ENCODE peak calls at places on chromosomes 13 and 19, in eight cellular contexts. T, W, N, Z, O, U, D and A are unnamed samples.

GRCh38 chr13:29621401-29621800 is 25.9 kb upstream of the SLC7A1 start:
- DNase-seq in T (no peak), W (no peak), N (no peak), Z (no peak), O (no peak), U (no peak), D (no peak), A (no peak)

GRCh38 chr19:45640849-45641273 is 1.7 kb upstream of the EML2 start:
- DNase-seq in T (no peak), W (no peak), N (no peak), Z (no peak), O (no peak), U (no peak), D (no peak), A (no peak)

GRCh38 chr19:22784051-22784450 is at the start of gene ZNF99:
- DNase-seq in T (no peak), W (no peak), N (no peak), Z (peak; percentile 75), O (no peak), U (peak; percentile 16), D (no peak), A (peak; percentile 47)

GRCh38 chr13:43908156-43909126 is 28.7 kb downstream of the LACC1 start:
- DNase-seq in T (peak; percentile 42), W (peak; percentile 69), N (no peak), Z (no peak), O (peak; percentile 57), U (no peak), D (peak; percentile 43), A (no peak)

GRCh38 chr19:29378543-29379105 is 147.2 kb upstream of the VSTM2B start:
- DNase-seq in T (no peak), W (no peak), N (no peak), Z (no peak), O (no peak), U (no peak), D (no peak), A (no peak)

GRCh38 chr19:15297416-15298224 is 34.7 kb downstream of the BRD4 start:
- DNase-seq in T (no peak), W (peak; percentile 80), N (peak; percentile 54), Z (no peak), O (peak; percentile 96), U (no peak), D (no peak), A (no peak)

GRCh38 chr19:38690146-38690545 is 42.7 kb downstream of the ACTN4 start:
- DNase-seq in T (no peak), W (no peak), N (no peak), Z (no peak), O (no peak), U (no peak), D (no peak), A (no peak)

GRCh38 chr13:28136916-28137315 is 1.4 kb upstream of the PAN3 start:
- DNase-seq in T (no peak), W (peak; percentile 11), N (no peak), Z (no peak), O (no peak), U (no peak), D (no peak), A (no peak)

GRCh38 chr13:100887729-100888151 is 213.1 kb upstream of the TMTC4 start:
- DNase-seq in T (peak; percentile 55), W (peak; percentile 68), N (peak; percentile 16), Z (no peak), O (peak; percentile 78), U (no peak), D (peak; percentile 86), A (no peak)

GRCh38 chr13:41137951-41138350 is 5.3 kb upstream of the KBTBD6 start:
- DNase-seq in T (peak; percentile 31), W (no peak), N (no peak), Z (no peak), O (peak; percentile 63), U (no peak), D (no peak), A (no peak)

GRCh38 chr19:1221141-1221903 is 15.7 kb downstream of the STK11 start:
- DNase-seq in T (no peak), W (peak; percentile 51), N (no peak), Z (peak; percentile 88), O (peak; percentile 61), U (no peak), D (peak; percentile 53), A (peak; percentile 94)

GRCh38 chr13:80336335-80336734 is 4.6 kb downstream of the SPRY2 start:
- DNase-seq in T (no peak), W (peak; percentile 74), N (no peak), Z (no peak), O (peak; percentile 64), U (no peak), D (no peak), A (no peak)

GRCh38 chr19:50223439-50223716 is 20.0 kb downstream of the MYH14 start:
- DNase-seq in T (no peak), W (no peak), N (no peak), Z (no peak), O (no peak), U (no peak), D (no peak), A (no peak)

GRCh38 chr19:50215820-50216219 is 12.4 kb downstream of the MYH14 start:
- DNase-seq in T (no peak), W (no peak), N (no peak), Z (no peak), O (no peak), U (no peak), D (no peak), A (no peak)

GRCh38 chr19:50224986-50225747 is 21.7 kb downstream of the MYH14 start:
- DNase-seq in T (no peak), W (no peak), N (no peak), Z (no peak), O (no peak), U (no peak), D (no peak), A (no peak)

GRCh38 chr19:50222691-50223438 is 19.4 kb downstream of the MYH14 start:
- DNase-seq in T (no peak), W (no peak), N (no peak), Z (no peak), O (no peak), U (no peak), D (no peak), A (no peak)

DNA sequence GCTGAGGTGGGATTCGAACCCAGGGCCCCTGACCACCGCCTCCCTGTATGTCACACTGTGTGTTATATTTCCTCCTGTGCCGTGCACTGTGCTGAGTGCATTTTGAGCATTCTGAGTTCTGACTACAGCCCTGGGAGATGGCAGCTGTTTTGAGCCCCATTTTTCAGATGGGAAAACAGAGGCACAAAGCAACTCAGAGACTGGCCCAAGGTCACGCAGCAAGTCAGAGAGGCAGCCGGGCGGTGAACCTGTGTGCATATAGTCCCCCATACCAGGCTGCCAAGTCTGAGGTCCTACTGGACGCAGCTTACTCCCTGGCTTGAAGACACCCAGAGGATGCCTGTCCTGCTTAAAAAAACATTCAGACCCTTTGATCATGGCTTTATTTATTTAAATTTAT is 17.7 kb downstream of the MYH14 start:
- DNase-seq in T (no peak), W (no peak), N (no peak), Z (no peak), O (no peak), U (no peak), D (no peak), A (no peak)
- TF ChIP-seq CTCF in T (no peak), W (no peak), N (no peak), Z (no peak), O (no peak), U (no peak), D (no peak), A (no peak)

GRCh38 chr19:44498988-44499387 is 1.3 kb downstream of the ZNF180 start:
- DNase-seq in T (no peak), W (no peak), N (no peak), Z (no peak), O (no peak), U (no peak), D (no peak), A (no peak)

GRCh38 chr19:44496711-44497110 is 3.6 kb downstream of the ZNF180 start:
- DNase-seq in T (no peak), W (no peak), N (no peak), Z (no peak), O (no peak), U (no peak), D (no peak), A (no peak)

GRCh38 chr19:44499962-44500949 is at the start of gene ZNF180:
- DNase-seq in T (peak; percentile 80), W (peak; percentile 92), N (peak; percentile 77), Z (peak; percentile 98), O (peak; percentile 93), U (peak; percentile 68), D (peak; percentile 96), A (peak; percentile 94)

DNA sequence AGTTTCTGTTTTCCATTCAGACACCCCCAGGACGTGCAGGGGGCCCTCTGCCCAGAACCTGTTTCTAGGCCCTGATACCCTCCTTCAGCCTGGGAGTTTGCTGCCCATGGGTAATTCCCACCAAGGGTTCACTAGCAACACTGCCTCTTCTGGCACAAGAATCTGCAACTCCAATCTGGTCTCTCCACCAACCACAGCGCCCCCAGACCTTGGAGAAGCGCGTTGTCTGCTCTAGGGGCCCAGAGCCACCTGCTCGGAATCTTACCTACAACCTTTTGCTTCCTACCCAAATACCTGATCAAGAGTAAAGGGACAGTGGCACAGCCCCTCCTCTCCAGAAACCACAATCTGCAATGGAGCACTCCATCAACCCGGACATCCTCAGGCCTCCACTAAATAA is 763 bp downstream of the ZNF180 start:
- DNase-seq in T (no peak), W (no peak), N (no peak), Z (no peak), O (no peak), U (no peak), D (no peak), A (no peak)
- TF ChIP-seq CTCF in T (no peak), W (no peak), N (no peak), Z (no peak), O (no peak), U (no peak), D (no peak), A (no peak)

GRCh38 chr19:13228561-13228960 is 78.3 kb downstream of the IER2 start:
- DNase-seq in T (no peak), W (no peak), N (no peak), Z (no peak), O (no peak), U (no peak), D (no peak), A (no peak)
- TF ChIP-seq CTCF in T (no peak), W (peak; percentile 1), N (no peak), Z (no peak), O (no peak), U (no peak), D (no peak), A (no peak)

GRCh38 chr13:26253262-26253786 is 605 bp upstream of the CDK8 start:
- DNase-seq in T (no peak), W (no peak), N (no peak), Z (no peak), O (no peak), U (no peak), D (no peak), A (no peak)

GRCh38 chr13:26253787-26254582 is at the start of gene CDK8:
- DNase-seq in T (peak; percentile 62), W (peak; percentile 90), N (peak; percentile 65), Z (peak; percentile 93), O (peak; percentile 87), U (peak; percentile 62), D (peak; percentile 89), A (peak; percentile 94)

GRCh38 chr13:26255717-26256277 is 1.9 kb downstream of the CDK8 start:
- DNase-seq in T (no peak), W (peak; percentile 32), N (no peak), Z (no peak), O (no peak), U (no peak), D (peak; percentile 10), A (no peak)

GRCh38 chr13:26257049-26257448 is 3.1 kb downstream of the CDK8 start:
- DNase-seq in T (no peak), W (no peak), N (no peak), Z (no peak), O (no peak), U (no peak), D (no peak), A (no peak)

GRCh38 chr13:26254583-26255102 is 714 bp downstream of the CDK8 start:
- DNase-seq in T (no peak), W (peak; percentile 32), N (no peak), Z (peak; percentile 80), O (peak; percentile 27), U (peak; percentile 10), D (peak; percentile 29), A (peak; percentile 75)
- TF ChIP-seq CTCF in T (no peak), W (no peak), N (no peak), Z (no peak), O (no peak), U (no peak), D (no peak), A (no peak)